ENCODE peak calls at places on chromosomes 3 and 15, in four cellular contexts. One of them, this sample, is unnamed.

GRCh38 chr3:17021614-17022013 is 136.9 kb downstream of the PLCL2 start:
- DNase-seq in K562: no peak
- DNase-seq in HepG2: no peak
- DNase-seq in WTC11: no peak
- DNase-seq in this sample: no peak

GRCh38 chr15:66720206-66721010 is 18.4 kb downstream of the SMAD6 start:
- DNase-seq in K562: no peak
- DNase-seq in HepG2: no peak
- DNase-seq in WTC11: no peak
- DNase-seq in this sample: no peak

GRCh38 chr3:49813497-49814174 is at the start of gene UBA7:
- DNase-seq in K562: no peak
- DNase-seq in HepG2: peak; percentile 74
- DNase-seq in WTC11: no peak
- DNase-seq in this sample: no peak

GRCh38 chr15:70507772-70508351 is 255.5 kb downstream of the UACA start:
- DNase-seq in K562: no peak
- DNase-seq in HepG2: peak; percentile 70
- DNase-seq in WTC11: no peak
- DNase-seq in this sample: no peak

GRCh38 chr3:58063424-58063823 is 55.2 kb downstream of the FLNB start:
- DNase-seq in K562: no peak
- DNase-seq in HepG2: no peak
- DNase-seq in WTC11: no peak
- DNase-seq in this sample: no peak

GRCh38 chr15:52422001-52422400 is 106.7 kb downstream of the MYO5A start:
- DNase-seq in K562: no peak
- DNase-seq in HepG2: no peak
- DNase-seq in WTC11: no peak
- DNase-seq in this sample: no peak

GRCh38 chr3:191648787-191649186 is 187.8 kb downstream of the PYDC2 start:
- DNase-seq in K562: no peak
- DNase-seq in HepG2: no peak
- DNase-seq in WTC11: no peak
- DNase-seq in this sample: no peak

GRCh38 chr15:71127083-71127482 is 11.8 kb downstream of the THSD4 start:
- DNase-seq in K562: no peak
- DNase-seq in HepG2: no peak
- DNase-seq in WTC11: no peak
- DNase-seq in this sample: no peak

GRCh38 chr3:126347543-126348161 is 9.6 kb downstream of the KLF15 start:
- DNase-seq in K562: no peak
- DNase-seq in HepG2: no peak
- DNase-seq in WTC11: peak; percentile 6
- DNase-seq in this sample: no peak

GRCh38 chr3:9399746-9400145 is 2.3 kb downstream of the SETD5 start:
- DNase-seq in K562: peak; percentile 33
- DNase-seq in HepG2: peak; percentile 79
- DNase-seq in WTC11: peak; percentile 63
- DNase-seq in this sample: peak; percentile 54

GRCh38 chr15:57218826-57219576 is 157.3 kb upstream of the CGNL1 start:
- DNase-seq in K562: no peak
- DNase-seq in HepG2: no peak
- DNase-seq in WTC11: no peak
- DNase-seq in this sample: no peak

GRCh38 chr3:195195321-195196209 is 75.4 kb downstream of the XXYLT1 start:
- DNase-seq in K562: no peak
- DNase-seq in HepG2: no peak
- DNase-seq in WTC11: no peak
- DNase-seq in this sample: no peak

GRCh38 chr15:100765458-100766224 is 114.0 kb upstream of the ALDH1A3 start:
- DNase-seq in K562: no peak
- DNase-seq in HepG2: no peak
- DNase-seq in WTC11: peak; percentile 5
- DNase-seq in this sample: no peak

GRCh38 chr3:114624047-114624445 is 330.2 kb downstream of the TIGIT start:
- DNase-seq in K562: no peak
- DNase-seq in HepG2: peak; percentile 9
- DNase-seq in WTC11: no peak
- DNase-seq in this sample: no peak

GRCh38 chr3:184338538-184338945 is 1.1 kb downstream of the FAM131A start:
- DNase-seq in K562: no peak
- DNase-seq in HepG2: no peak
- DNase-seq in WTC11: peak; percentile 86
- DNase-seq in this sample: no peak

GRCh38 chr3:11415099-11415498 is 142.9 kb downstream of the ATG7 start:
- DNase-seq in K562: no peak
- DNase-seq in HepG2: no peak
- DNase-seq in WTC11: no peak
- DNase-seq in this sample: no peak
- TF ChIP-seq ELF4 in K562: no peak
- TF ChIP-seq ELF4 in HepG2: no peak
- TF ChIP-seq ELF4 in WTC11: no peak
- TF ChIP-seq ELF4 in this sample: no peak

GRCh38 chr15:99729920-99730319 is 3.3 kb downstream of the LYSMD4 start:
- DNase-seq in K562: no peak
- DNase-seq in HepG2: no peak
- DNase-seq in WTC11: peak; percentile 52
- DNase-seq in this sample: peak; percentile 21
- TF ChIP-seq ELF4 in K562: no peak
- TF ChIP-seq ELF4 in HepG2: no peak
- TF ChIP-seq ELF4 in WTC11: no peak
- TF ChIP-seq ELF4 in this sample: no peak

DNA sequence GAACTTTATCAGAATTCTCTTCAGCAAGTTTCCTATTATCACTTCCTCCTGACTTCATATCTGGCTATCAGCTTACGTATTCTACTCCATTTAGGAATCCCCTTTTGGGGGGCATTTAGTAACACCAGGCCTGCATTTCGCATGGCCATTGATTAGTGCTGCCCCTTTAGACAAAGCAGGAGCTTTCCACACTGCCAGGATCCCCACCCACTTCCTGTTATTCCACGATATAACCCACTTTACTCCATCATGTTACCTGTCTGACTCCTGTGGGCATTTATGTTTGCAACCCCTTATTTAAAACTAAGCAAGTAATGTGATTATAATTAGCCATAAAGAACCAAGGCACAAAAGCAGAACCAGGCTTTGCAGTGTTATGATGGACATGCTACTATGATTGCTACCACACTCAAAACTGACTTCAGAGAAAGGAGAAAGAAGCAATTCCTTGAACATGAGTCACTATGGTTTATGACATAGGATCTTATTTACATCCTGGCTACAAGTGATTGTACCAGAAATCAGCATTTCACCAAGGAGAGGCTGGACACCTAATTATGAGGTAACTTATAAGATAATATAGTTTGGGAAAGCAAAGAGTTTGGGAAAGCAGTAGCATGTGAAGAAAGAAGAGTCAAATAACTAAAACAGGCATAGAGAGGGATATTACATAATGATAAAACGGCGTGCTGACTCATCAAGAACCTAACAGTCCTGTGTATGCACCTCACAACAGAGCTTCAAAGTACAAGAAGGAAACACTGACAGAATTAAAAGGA is 96.3 kb downstream of the IGSF11 start:
- DNase-seq in K562: no peak
- DNase-seq in HepG2: no peak
- DNase-seq in WTC11: no peak
- DNase-seq in this sample: no peak
- TF ChIP-seq ELF4 in K562: no peak
- TF ChIP-seq ELF4 in HepG2: no peak
- TF ChIP-seq ELF4 in WTC11: no peak
- TF ChIP-seq ELF4 in this sample: no peak

GRCh38 chr15:39177561-39177960 is 403.3 kb upstream of the THBS1 start:
- DNase-seq in K562: no peak
- DNase-seq in HepG2: no peak
- DNase-seq in WTC11: no peak
- DNase-seq in this sample: no peak

GRCh38 chr15:39174332-39174731 is 406.5 kb upstream of the THBS1 start:
- DNase-seq in K562: no peak
- DNase-seq in HepG2: no peak
- DNase-seq in WTC11: no peak
- DNase-seq in this sample: no peak

GRCh38 chr15:39173426-39173825 is 407.5 kb upstream of the THBS1 start:
- DNase-seq in K562: no peak
- DNase-seq in HepG2: no peak
- DNase-seq in WTC11: no peak
- DNase-seq in this sample: no peak

GRCh38 chr15:39171944-39172368 is 408.9 kb upstream of the THBS1 start:
- DNase-seq in K562: peak; percentile 17
- DNase-seq in HepG2: peak; percentile 85
- DNase-seq in WTC11: peak; percentile 63
- DNase-seq in this sample: peak; percentile 40

GRCh38 chr15:39172380-39173281 is 408.2 kb upstream of the THBS1 start:
- DNase-seq in K562: no peak
- DNase-seq in HepG2: peak; percentile 67
- DNase-seq in WTC11: no peak
- DNase-seq in this sample: no peak
- TF ChIP-seq ELF4 in K562: no peak
- TF ChIP-seq ELF4 in HepG2: no peak
- TF ChIP-seq ELF4 in WTC11: no peak
- TF ChIP-seq ELF4 in this sample: no peak

DNA sequence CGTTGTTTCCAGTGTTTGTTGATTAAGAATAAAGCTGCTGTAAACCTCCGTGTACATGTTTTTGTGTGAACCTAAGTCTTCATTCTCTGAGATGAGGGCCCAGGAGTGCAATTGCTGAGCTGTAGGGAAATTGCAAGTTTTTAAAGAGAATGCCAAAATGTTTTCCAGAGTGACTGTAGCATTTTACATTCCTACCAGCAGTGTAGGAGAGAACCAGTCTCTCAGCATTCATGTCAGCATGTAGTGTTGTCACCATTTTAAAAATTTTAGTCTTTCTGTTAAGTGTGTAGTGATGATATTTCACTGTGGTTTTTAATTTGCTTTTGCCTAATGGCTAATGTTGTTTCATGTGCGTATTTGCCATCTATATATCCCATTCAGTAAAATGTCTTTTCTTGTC is 3.4 kb upstream of the MGLL start:
- DNase-seq in K562: no peak
- DNase-seq in HepG2: no peak
- DNase-seq in WTC11: no peak
- DNase-seq in this sample: no peak
- TF ChIP-seq ELF4 in K562: no peak
- TF ChIP-seq ELF4 in HepG2: no peak
- TF ChIP-seq ELF4 in WTC11: no peak
- TF ChIP-seq ELF4 in this sample: no peak

GRCh38 chr3:151319613-151320012 is 3.0 kb upstream of the GPR87 start:
- DNase-seq in K562: no peak
- DNase-seq in HepG2: no peak
- DNase-seq in WTC11: no peak
- DNase-seq in this sample: no peak

GRCh38 chr3:151318946-151319345 is 2.3 kb upstream of the GPR87 start:
- DNase-seq in K562: no peak
- DNase-seq in HepG2: no peak
- DNase-seq in WTC11: no peak
- DNase-seq in this sample: no peak

GRCh38 chr3:151322549-151322948 is 5.9 kb upstream of the GPR87 start:
- DNase-seq in K562: no peak
- DNase-seq in HepG2: no peak
- DNase-seq in WTC11: no peak
- DNase-seq in this sample: no peak

GRCh38 chr3:151318313-151318712 is 1.7 kb upstream of the GPR87 start:
- DNase-seq in K562: no peak
- DNase-seq in HepG2: no peak
- DNase-seq in WTC11: no peak
- DNase-seq in this sample: no peak

GRCh38 chr3:151320131-151320530 is 3.5 kb upstream of the GPR87 start:
- DNase-seq in K562: no peak
- DNase-seq in HepG2: no peak
- DNase-seq in WTC11: no peak
- DNase-seq in this sample: no peak
- TF ChIP-seq ELF4 in K562: no peak
- TF ChIP-seq ELF4 in HepG2: no peak
- TF ChIP-seq ELF4 in WTC11: no peak
- TF ChIP-seq ELF4 in this sample: no peak

DNA sequence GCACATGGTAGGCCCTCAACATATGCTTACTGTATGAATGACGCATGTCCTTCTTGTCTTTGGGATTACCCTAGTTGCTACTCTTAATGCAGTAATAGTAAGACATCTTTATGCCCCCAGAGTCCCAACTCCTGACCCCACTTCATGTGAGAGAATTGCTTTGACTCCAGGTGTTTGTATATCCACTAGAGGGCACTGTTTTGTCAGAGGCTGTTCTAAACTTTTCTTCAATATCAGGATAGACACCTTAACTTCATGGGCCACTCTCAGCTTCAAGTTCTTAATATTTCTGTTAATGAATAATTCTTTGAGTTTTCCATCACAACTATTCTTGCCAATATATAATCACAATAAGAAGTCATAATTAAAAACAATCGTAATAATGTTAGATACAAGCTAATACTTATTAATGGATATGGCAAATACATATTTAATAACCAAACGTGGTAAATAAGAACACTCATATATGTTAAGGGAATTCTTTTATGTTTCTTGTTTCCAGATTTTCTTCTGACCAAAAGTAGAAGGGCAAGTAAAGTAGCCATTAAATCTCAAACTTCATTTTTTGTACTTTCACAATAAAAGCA is 337.2 kb upstream of the DNAJC19 start:
- DNase-seq in K562: peak; percentile 17
- DNase-seq in HepG2: peak; percentile 18
- DNase-seq in WTC11: no peak
- DNase-seq in this sample: peak; percentile 34
- TF ChIP-seq ELF4 in K562: no peak
- TF ChIP-seq ELF4 in HepG2: no peak
- TF ChIP-seq ELF4 in WTC11: no peak
- TF ChIP-seq ELF4 in this sample: no peak

GRCh38 chr3:122920986-122921385 is 106.6 kb downstream of the SEMA5B start:
- DNase-seq in K562: no peak
- DNase-seq in HepG2: no peak
- DNase-seq in WTC11: no peak
- DNase-seq in this sample: no peak

GRCh38 chr3:122916084-122916483 is 111.5 kb downstream of the SEMA5B start:
- DNase-seq in K562: no peak
- DNase-seq in HepG2: no peak
- DNase-seq in WTC11: no peak
- DNase-seq in this sample: no peak

GRCh38 chr3:122916580-122916979 is 111.0 kb downstream of the SEMA5B start:
- DNase-seq in K562: no peak
- DNase-seq in HepG2: no peak
- DNase-seq in WTC11: no peak
- DNase-seq in this sample: no peak

GRCh38 chr3:122919291-122919610 is 108.3 kb downstream of the SEMA5B start:
- DNase-seq in K562: no peak
- DNase-seq in HepG2: no peak
- DNase-seq in WTC11: no peak
- DNase-seq in this sample: no peak

GRCh38 chr3:122918576-122919290 is 108.8 kb downstream of the SEMA5B start:
- DNase-seq in K562: no peak
- DNase-seq in HepG2: no peak
- DNase-seq in WTC11: no peak
- DNase-seq in this sample: no peak
- TF ChIP-seq ELF4 in K562: no peak
- TF ChIP-seq ELF4 in HepG2: no peak
- TF ChIP-seq ELF4 in WTC11: no peak
- TF ChIP-seq ELF4 in this sample: no peak